ENCODE peak calls at places on chromosomes 4 and X, in four cellular contexts. Y is activated T-cell treated with anti-CD3 and anti-CD28 coated beads for 1 hour, P is lower lobe of right lung, W is T-helper 1 cell. S is an unnamed sample.

GRCh38 chrX:153900806-153901752 is 3.4 kb upstream of the AVPR2 start:
- DNase-seq in Y (peak), P (peak), W (peak), S (peak)

GRCh38 chr4:151226004-151226932 is 50.7 kb upstream of the PRSS48 start:
- DNase-seq in Y (no peak), W (no peak), P (no peak), S (peak)

GRCh38 chr4:54482529-54482961 is 175.2 kb upstream of the KIT start:
- DNase-seq in P (no peak), Y (no peak), W (no peak), S (no peak)

GRCh38 chr4:15162046-15162445 is 159.8 kb downstream of the CPEB2 start:
- DNase-seq in P (no peak), W (no peak), Y (no peak), S (no peak)

GRCh38 chr4:137408527-137409177 is 123.6 kb downstream of the PCDH18 start:
- DNase-seq in Y (no peak), W (no peak), P (no peak), S (no peak)

GRCh38 chr4:4643306-4643705 is 101.5 kb upstream of the STX18 start:
- DNase-seq in P (no peak), W (no peak), Y (no peak), S (no peak)

GRCh38 chrX:122565952-122566351 is 618.1 kb upstream of the GRIA3 start:
- DNase-seq in W (no peak), Y (no peak), P (no peak), S (no peak)

GRCh38 chr4:87179751-87180150 is 40.7 kb downstream of the KLHL8 start:
- DNase-seq in Y (no peak), P (no peak), W (no peak), S (no peak)

GRCh38 chrX:138945219-138945618 is 233.7 kb upstream of the FGF13 start:
- DNase-seq in W (no peak), P (no peak), Y (no peak), S (no peak)

GRCh38 chrX:153440556-153441135 is 5.2 kb downstream of the TREX2 start:
- DNase-seq in W (no peak), Y (no peak), P (no peak), S (no peak)

GRCh38 chr4:142703694-142704309 is 142.3 kb downstream of the INPP4B start:
- DNase-seq in P (no peak), Y (no peak), W (peak), S (no peak)

GRCh38 chrX:135477576-135477975 is 42.9 kb upstream of the INTS6L start:
- DNase-seq in W (peak), P (peak), Y (peak), S (peak)

GRCh38 chrX:153379508-153379907 is 21.6 kb downstream of the PNMA6E start:
- DNase-seq in W (no peak), Y (no peak), P (no peak), S (no peak)

GRCh38 chr4:87423313-87424031 is 1.1 kb downstream of the NUDT9 start:
- DNase-seq in Y (no peak), W (peak), P (no peak), S (peak)

GRCh38 chr4:17511041-17511949 is 595 bp downstream of the QDPR start:
- DNase-seq in P (peak), W (peak), Y (peak), S (peak)

GRCh38 chr4:15106417-15106816 is 104.1 kb downstream of the CPEB2 start:
- DNase-seq in W (no peak), P (no peak), Y (no peak), S (no peak)

GRCh38 chr4:181796502-181796901 is 446.7 kb upstream of the TENM3 start:
- DNase-seq in W (no peak), Y (no peak), P (no peak), S (no peak)

S was measured in pons.